ENCODE peak calls at places on chromosomes 11 and 22, in four cellular contexts. F is neuronal stem cell, N is suprapubic skin, E is heart right ventricle. A is an unnamed sample. For H3K9me3, the result is how much of the 10 kb centered on the place peaks cover.

GRCh38 chr11:19975414-19975990 is 184.8 kb downstream of the DBX1 start:
- DNase-seq in E (no peak), F (no peak), N (no peak), A (no peak)

GRCh38 chr11:126479178-126479930 is 123.9 kb downstream of the ST3GAL4 start:
- DNase-seq in N (no peak), E (no peak), F (no peak), A (no peak)

GRCh38 chr11:30479899-30480298 is 106.3 kb downstream of the MPPED2 start:
- DNase-seq in N (no peak), E (no peak), F (peak), A (no peak)

GRCh38 chr22:23098230-23098705 is 27.9 kb downstream of the GNAZ start:
- DNase-seq in N (no peak), F (no peak), E (no peak), A (no peak)

GRCh38 chr11:61885166-61885778 is 6.1 kb downstream of the FADS3 start:
- DNase-seq in F (no peak), E (no peak), N (no peak), A (no peak)

GRCh38 chr11:7436657-7437056 is 48.6 kb upstream of the OLFML1 start:
- DNase-seq in E (no peak), N (no peak), F (no peak), A (no peak)

GRCh38 chr11:17581732-17582053 is 34.6 kb downstream of the OTOG start:
- DNase-seq in N (peak), F (no peak), E (no peak), A (no peak)

GRCh38 chr22:37383342-37383741 is 43.9 kb downstream of the ELFN2 start:
- DNase-seq in F (no peak), E (no peak), N (no peak), A (no peak)

GRCh38 chr11:93740031-93740801 is 1.1 kb downstream of the TAF1D start:
- DNase-seq in E (no peak), F (no peak), N (no peak), A (peak)

GRCh38 chr22:23212061-23213030 is 32.0 kb downstream of the BCR start:
- DNase-seq in E (no peak), N (no peak), F (no peak), A (no peak)

GRCh38 chr11:72239849-72240460 is 4.0 kb downstream of the PHOX2A start:
- DNase-seq in F (no peak), N (peak), E (peak), A (no peak)

GRCh38 chr11:43868852-43869567 is 11.6 kb upstream of the ALKBH3 start:
- DNase-seq in N (no peak), F (no peak), E (no peak), A (no peak)

GRCh38 chr11:66363805-66364535 is 7.6 kb downstream of the SLC29A2 start:
- DNase-seq in N (no peak), E (no peak), F (no peak), A (peak)

GRCh38 chr11:128628343-128628673 is 41.0 kb upstream of the ETS1 start:
- DNase-seq in N (no peak), E (no peak), F (no peak), A (no peak)

GRCh38 chr11:13429288-13429687 is 33.7 kb downstream of the BTBD10 start:
- DNase-seq in E (no peak), F (no peak), N (no peak), A (no peak)
- H3K9me3 ChIP-seq in E (under half), F (under half), N (under half), A (under half)

GRCh38 chr11:99682171-99682570 is 661.4 kb downstream of the CNTN5 start:
- DNase-seq in E (no peak), F (no peak), N (no peak), A (no peak)
- H3K9me3 ChIP-seq in E (under half), F (under half), N (under half), A (under half)

GRCh38 chr11:97548280-97548679 is 1158.5 kb downstream of the JRKL start:
- DNase-seq in E (no peak), F (no peak), N (no peak), A (no peak)

GRCh38 chr11:97544401-97544800 is 1154.6 kb downstream of the JRKL start:
- DNase-seq in N (no peak), E (no peak), F (no peak), A (no peak)
- H3K9me3 ChIP-seq in N (under half), E (under half), F (under half), A (under half)

GRCh38 chr11:2647953-2648352 is 51.8 kb downstream of the KCNQ1OT1 start:
- DNase-seq in E (no peak), N (no peak), F (no peak), A (no peak)
- H3K9me3 ChIP-seq in E (under half), N (under half), F (half or more), A (under half)